ENCODE peak calls at places on chromosomes 16 and 17, in seven cellular contexts. W is central memory CD4-positive, alpha-beta T cell; E is upper lobe of right lung; L is AG08396; I is GM12865; U is EL; B is CD8-positive, alpha-beta T cell. Z is an unnamed sample.

GRCh38 chr17:67503184-67503583 is 126.1 kb downstream of the PITPNC1 start:
- DNase-seq in W (no peak), E (no peak), L (no peak), I (no peak), U (peak; percentile 10), B (no peak), Z (no peak)

GRCh38 chr17:43368740-43369506 is 29.9 kb upstream of the ARL4D start:
- DNase-seq in W (peak; percentile 54), E (peak; percentile 94), L (peak; percentile 70), I (peak; percentile 88), U (peak; percentile 83), B (peak; percentile 61), Z (peak; percentile 93)

GRCh38 chr16:49713770-49714169 is 142.1 kb downstream of the ZNF423 start:
- DNase-seq in W (no peak), E (no peak), L (no peak), I (no peak), U (no peak), B (no peak), Z (no peak)

GRCh38 chr17:4806770-4807533 is at the start of gene PLD2:
- DNase-seq in W (peak; percentile 80), E (peak; percentile 95), L (peak; percentile 99), I (peak; percentile 89), U (peak; percentile 86), B (peak; percentile 87), Z (peak; percentile 76)

GRCh38 chr17:37483311-37484039 is 6.2 kb upstream of the DUSP14 start:
- DNase-seq in W (no peak), E (no peak), L (peak; percentile 75), I (peak; percentile 20), U (peak; percentile 74), B (no peak), Z (peak; percentile 97)

GRCh38 chr16:57607676-57608461 is 20.6 kb upstream of the ADGRG1 start:
- DNase-seq in W (no peak), E (no peak), L (no peak), I (no peak), U (no peak), B (no peak), Z (no peak)

GRCh38 chr16:74877706-74878105 is 103.1 kb upstream of the FA2H start:
- DNase-seq in W (no peak), E (no peak), L (no peak), I (no peak), U (no peak), B (no peak), Z (no peak)

GRCh38 chr16:82241469-82242052 is 71.5 kb upstream of the MPHOSPH6 start:
- DNase-seq in W (no peak), E (no peak), L (no peak), I (no peak), U (no peak), B (no peak), Z (no peak)

GRCh38 chr16:80544326-80544725 is 3.5 kb downstream of the DYNLRB2 start:
- DNase-seq in W (no peak), E (no peak), L (no peak), I (no peak), U (no peak), B (no peak), Z (no peak)

GRCh38 chr17:42584880-42585279 is 7.4 kb upstream of the PSMC3IP start:
- DNase-seq in W (no peak), E (no peak), L (no peak), I (no peak), U (no peak), B (no peak), Z (no peak)